ENCODE peak calls at places on chromosomes 12 and 14, in four cellular contexts. Y is H9, T is IMR-90, Q is H1. H is an unnamed sample.

GRCh38 chr12:57837779-57838562 is 8.6 kb downstream of the CTDSP2 start:
- DNase-seq in Y (peak), T (peak), Q (no peak), H (peak)

GRCh38 chr14:76985540-76986260 is 42.8 kb downstream of the IRF2BPL start:
- DNase-seq in Y (no peak), T (peak), Q (no peak), H (peak)

GRCh38 chr12:22653075-22653474 is 28.1 kb downstream of the ETNK1 start:
- DNase-seq in Y (no peak), T (peak), Q (no peak), H (no peak)

GRCh38 chr12:22254450-22254849 is 80.1 kb downstream of the ST8SIA1 start:
- DNase-seq in Y (no peak), T (no peak), Q (no peak), H (no peak)

GRCh38 chr14:92950773-92951172 is 27.8 kb downstream of the CHGA start:
- DNase-seq in Y (no peak), T (no peak), Q (no peak), H (no peak)

GRCh38 chr14:34785223-34786006 is 71.0 kb upstream of the CFL2 start:
- DNase-seq in Y (no peak), T (no peak), Q (no peak), H (no peak)

GRCh38 chr14:87450193-87450592 is 542.8 kb downstream of the GALC start:
- DNase-seq in Y (no peak), T (no peak), Q (no peak), H (no peak)

GRCh38 chr12:60714141-60714900 is 1118.5 kb downstream of the SLC16A7 start:
- DNase-seq in Y (no peak), T (no peak), Q (no peak), H (no peak)

GRCh38 chr12:47378907-47379306 is 299.1 kb upstream of the AMIGO2 start:
- DNase-seq in Y (no peak), T (peak), Q (no peak), H (no peak)

GRCh38 chr12:21308785-21309184 is 25.9 kb downstream of the SLCO1A2 start:
- DNase-seq in Y (no peak), T (no peak), Q (no peak), H (no peak)

GRCh38 chr12:5511644-5512584 is 80.0 kb downstream of the NTF3 start:
- DNase-seq in Y (peak), T (peak), Q (no peak), H (peak)

GRCh38 chr12:116384629-116385485 is 107.4 kb upstream of the MED13L start:
- DNase-seq in Y (peak), T (peak), Q (no peak), H (peak)

GRCh38 chr12:47033797-47034555 is 45.4 kb upstream of the PCED1B start:
- DNase-seq in Y (no peak), T (no peak), Q (no peak), H (no peak)

GRCh38 chr14:36661506-36662257 is at the start of gene PAX9:
- DNase-seq in Y (peak), T (peak), Q (peak), H (peak)

GRCh38 chr12:88383405-88383804 is 196.9 kb downstream of the KITLG start:
- DNase-seq in Y (no peak), T (no peak), Q (no peak), H (no peak)

GRCh38 chr12:53927220-53928029 is 11.2 kb upstream of the HOXC13 start:
- DNase-seq in Y (peak), T (no peak), Q (no peak), H (no peak)
- H3K23ac ChIP-seq in Y (no peak), T (no peak), Q (no peak), H (no peak)

DNA sequence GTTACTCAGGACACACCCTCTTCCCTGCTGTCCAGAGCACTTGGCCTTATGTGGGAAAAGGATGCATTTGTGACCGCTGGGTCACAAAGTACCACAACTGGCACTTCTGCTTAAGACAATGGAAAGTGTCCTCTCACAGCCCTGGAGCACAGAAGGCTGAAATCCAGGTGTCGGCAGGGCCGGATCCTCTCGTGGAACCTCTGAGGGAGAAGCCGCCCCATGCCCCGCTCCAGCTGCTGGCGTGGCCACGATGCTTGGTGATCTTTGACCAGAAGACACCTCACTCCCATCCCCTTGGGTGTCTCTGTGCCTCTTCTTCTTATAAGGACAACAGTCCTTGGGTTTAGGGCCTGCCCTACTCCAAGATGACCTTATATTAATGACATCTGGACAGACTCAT is 157.0 kb downstream of the PIWIL1 start:
- DNase-seq in Y (no peak), T (no peak), Q (no peak), H (no peak)
- H3K56ac ChIP-seq in Y (no peak), T (no peak), Q (no peak), H (no peak)

GRCh38 chr12:112000806-112001205 is 12.2 kb downstream of the TMEM116 start:
- DNase-seq in Y (no peak), T (no peak), Q (no peak), H (no peak)

GRCh38 chr12:112001555-112001954 is 11.4 kb downstream of the TMEM116 start:
- DNase-seq in Y (no peak), T (peak), Q (no peak), H (no peak)

GRCh38 chr12:111997300-111997699 is 15.7 kb downstream of the TMEM116 start:
- DNase-seq in Y (no peak), T (no peak), Q (no peak), H (no peak)

GRCh38 chr12:111995782-111996480 is 17.0 kb downstream of the TMEM116 start:
- DNase-seq in Y (no peak), T (no peak), Q (no peak), H (no peak)

GRCh38 chr12:111998015-111998414 is 14.9 kb downstream of the TMEM116 start:
- DNase-seq in Y (no peak), T (no peak), Q (no peak), H (no peak)
- H3K4me2 ChIP-seq in Y (no peak), T (no peak), Q (no peak), H (no peak)

DNA sequence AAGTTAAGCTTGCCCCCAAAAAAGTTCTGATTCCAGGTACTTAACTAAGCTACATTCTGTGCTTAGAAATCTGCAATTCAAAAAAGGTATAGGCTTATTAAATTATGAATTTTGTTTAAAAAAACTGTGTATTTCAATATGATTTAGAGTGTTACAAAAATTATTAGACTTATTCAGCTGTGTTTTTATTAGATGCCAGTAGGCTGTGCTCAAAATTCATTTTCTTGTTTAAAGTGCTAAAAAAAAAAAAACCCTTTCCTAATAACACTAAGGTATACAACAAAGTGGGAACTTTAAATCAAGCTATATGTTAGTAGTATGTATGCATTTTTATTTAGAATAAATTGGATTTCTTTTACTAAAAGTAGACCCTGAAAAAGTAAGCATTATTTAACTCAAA is 25.0 kb downstream of the LRRC9 start:
- DNase-seq in Y (no peak), T (no peak), Q (no peak), H (no peak)
- H3K23ac ChIP-seq in Y (no peak), T (no peak), Q (no peak), H (no peak)

H was measured in mesendoderm.